ENCODE peak calls at places on chromosome X, in ten cellular contexts. One of them, this sample, is unnamed.
A peak's percentile ranks its signal among the peaks of the same experiment; 100 is the strongest.

GRCh38 chrX:41921492-41922124 is 1.7 kb downstream of the CASK start:
- DNase-seq in AG04450: no peak
- DNase-seq in MM.1S: peak; percentile 18
- DNase-seq in adipocyte: peak; percentile 76
- DNase-seq in lower leg skin: no peak
- DNase-seq in Peyer's patch: no peak
- DNase-seq in GM23338: no peak
- DNase-seq in sigmoid colon: no peak
- DNase-seq in esophagus squamous epithelium: no peak
- DNase-seq in GM12864: no peak
- DNase-seq in this sample: peak; percentile 34

GRCh38 chrX:85851418-85851817 is 195.9 kb downstream of the CHM start:
- DNase-seq in lower leg skin: no peak
- DNase-seq in AG04450: no peak
- DNase-seq in GM12864: no peak
- DNase-seq in GM23338: peak; percentile 37
- DNase-seq in Peyer's patch: no peak
- DNase-seq in sigmoid colon: no peak
- DNase-seq in adipocyte: peak; percentile 27
- DNase-seq in MM.1S: peak; percentile 27
- DNase-seq in esophagus squamous epithelium: no peak
- DNase-seq in this sample: no peak

GRCh38 chrX:154908821-154909220 is 22.7 kb downstream of the F8A1 start:
- DNase-seq in MM.1S: peak; percentile 18
- DNase-seq in AG04450: no peak
- DNase-seq in Peyer's patch: no peak
- DNase-seq in lower leg skin: no peak
- DNase-seq in esophagus squamous epithelium: no peak
- DNase-seq in GM12864: no peak
- DNase-seq in GM23338: no peak
- DNase-seq in sigmoid colon: no peak
- DNase-seq in adipocyte: no peak
- DNase-seq in this sample: no peak

GRCh38 chrX:117653396-117653795 is 463.2 kb downstream of the KLHL13 start:
- DNase-seq in GM12864: no peak
- DNase-seq in Peyer's patch: no peak
- DNase-seq in sigmoid colon: no peak
- DNase-seq in AG04450: no peak
- DNase-seq in esophagus squamous epithelium: no peak
- DNase-seq in MM.1S: no peak
- DNase-seq in lower leg skin: no peak
- DNase-seq in GM23338: no peak
- DNase-seq in adipocyte: no peak
- DNase-seq in this sample: no peak

GRCh38 chrX:9873952-9874351 is 87.7 kb downstream of the SHROOM2 start:
- DNase-seq in lower leg skin: no peak
- DNase-seq in Peyer's patch: no peak
- DNase-seq in MM.1S: peak; percentile 56
- DNase-seq in GM23338: peak; percentile 65
- DNase-seq in esophagus squamous epithelium: no peak
- DNase-seq in sigmoid colon: no peak
- DNase-seq in AG04450: no peak
- DNase-seq in GM12864: no peak
- DNase-seq in adipocyte: peak; percentile 52
- DNase-seq in this sample: no peak

GRCh38 chrX:53281321-53281822 is at the start of gene IQSEC2:
- DNase-seq in GM23338: peak; percentile 59
- DNase-seq in sigmoid colon: peak; percentile 96
- DNase-seq in AG04450: peak; percentile 29
- DNase-seq in adipocyte: peak; percentile 91
- DNase-seq in lower leg skin: peak; percentile 97
- DNase-seq in GM12864: no peak
- DNase-seq in esophagus squamous epithelium: no peak
- DNase-seq in MM.1S: no peak
- DNase-seq in Peyer's patch: peak; percentile 86
- DNase-seq in this sample: no peak

GRCh38 chrX:19389217-19389616 is 45.5 kb downstream of the PDHA1 start:
- DNase-seq in AG04450: no peak
- DNase-seq in adipocyte: no peak
- DNase-seq in GM12864: no peak
- DNase-seq in lower leg skin: peak; percentile 26
- DNase-seq in GM23338: no peak
- DNase-seq in sigmoid colon: no peak
- DNase-seq in Peyer's patch: no peak
- DNase-seq in MM.1S: no peak
- DNase-seq in esophagus squamous epithelium: no peak
- DNase-seq in this sample: no peak

GRCh38 chrX:66110112-66110511 is 53.9 kb upstream of the HEPH start:
- DNase-seq in lower leg skin: no peak
- DNase-seq in GM23338: peak; percentile 53
- DNase-seq in esophagus squamous epithelium: no peak
- DNase-seq in sigmoid colon: no peak
- DNase-seq in MM.1S: peak; percentile 53
- DNase-seq in adipocyte: peak; percentile 22
- DNase-seq in Peyer's patch: no peak
- DNase-seq in AG04450: no peak
- DNase-seq in GM12864: peak; percentile 0
- DNase-seq in this sample: no peak

GRCh38 chrX:856901-857300 is 226.3 kb downstream of the SHOX start:
- DNase-seq in GM23338: no peak
- DNase-seq in Peyer's patch: no peak
- DNase-seq in MM.1S: no peak
- DNase-seq in lower leg skin: no peak
- DNase-seq in sigmoid colon: no peak
- DNase-seq in esophagus squamous epithelium: no peak
- DNase-seq in adipocyte: no peak
- DNase-seq in GM12864: no peak
- DNase-seq in AG04450: no peak
- DNase-seq in this sample: peak; percentile 62

GRCh38 chrX:41145920-41146608 is 60.8 kb downstream of the USP9X start:
- DNase-seq in lower leg skin: no peak
- DNase-seq in adipocyte: peak; percentile 88
- DNase-seq in MM.1S: no peak
- DNase-seq in AG04450: peak; percentile 43
- DNase-seq in sigmoid colon: no peak
- DNase-seq in GM23338: no peak
- DNase-seq in Peyer's patch: no peak
- DNase-seq in GM12864: no peak
- DNase-seq in esophagus squamous epithelium: no peak
- DNase-seq in this sample: peak; percentile 59

GRCh38 chrX:132958086-132958703 is at the start of gene HS6ST2:
- DNase-seq in GM23338: peak; percentile 60
- DNase-seq in adipocyte: no peak
- DNase-seq in GM12864: no peak
- DNase-seq in AG04450: no peak
- DNase-seq in MM.1S: no peak
- DNase-seq in lower leg skin: no peak
- DNase-seq in Peyer's patch: no peak
- DNase-seq in sigmoid colon: no peak
- DNase-seq in esophagus squamous epithelium: no peak
- DNase-seq in this sample: no peak

GRCh38 chrX:126141014-126141413 is 25.1 kb downstream of the DCAF12L2 start:
- DNase-seq in adipocyte: no peak
- DNase-seq in Peyer's patch: no peak
- DNase-seq in GM23338: peak; percentile 1
- DNase-seq in AG04450: no peak
- DNase-seq in GM12864: no peak
- DNase-seq in sigmoid colon: no peak
- DNase-seq in esophagus squamous epithelium: no peak
- DNase-seq in MM.1S: no peak
- DNase-seq in lower leg skin: no peak
- DNase-seq in this sample: no peak

GRCh38 chrX:136867096-136867491 is 13.4 kb downstream of the RBMX start:
- DNase-seq in AG04450: no peak
- DNase-seq in MM.1S: no peak
- DNase-seq in GM23338: no peak
- DNase-seq in adipocyte: no peak
- DNase-seq in sigmoid colon: no peak
- DNase-seq in esophagus squamous epithelium: no peak
- DNase-seq in Peyer's patch: no peak
- DNase-seq in GM12864: no peak
- DNase-seq in lower leg skin: no peak
- DNase-seq in this sample: no peak

GRCh38 chrX:25523574-25523973 is 507.8 kb upstream of the ARX start:
- DNase-seq in adipocyte: peak; percentile 52
- DNase-seq in Peyer's patch: no peak
- DNase-seq in AG04450: no peak
- DNase-seq in GM23338: peak; percentile 62
- DNase-seq in sigmoid colon: no peak
- DNase-seq in GM12864: no peak
- DNase-seq in esophagus squamous epithelium: no peak
- DNase-seq in lower leg skin: no peak
- DNase-seq in MM.1S: no peak
- DNase-seq in this sample: peak; percentile 19

GRCh38 chrX:71195959-71196727 is 26.9 kb upstream of the GJB1 start:
- DNase-seq in esophagus squamous epithelium: no peak
- DNase-seq in sigmoid colon: no peak
- DNase-seq in GM12864: no peak
- DNase-seq in AG04450: no peak
- DNase-seq in GM23338: peak; percentile 41
- DNase-seq in adipocyte: no peak
- DNase-seq in MM.1S: no peak
- DNase-seq in lower leg skin: no peak
- DNase-seq in Peyer's patch: no peak
- DNase-seq in this sample: no peak

GRCh38 chrX:71199252-71199651 is 23.8 kb upstream of the GJB1 start:
- DNase-seq in lower leg skin: no peak
- DNase-seq in adipocyte: no peak
- DNase-seq in AG04450: no peak
- DNase-seq in MM.1S: no peak
- DNase-seq in GM12864: no peak
- DNase-seq in GM23338: no peak
- DNase-seq in sigmoid colon: no peak
- DNase-seq in Peyer's patch: no peak
- DNase-seq in esophagus squamous epithelium: no peak
- DNase-seq in this sample: no peak

GRCh38 chrX:71198066-71198465 is 25.0 kb upstream of the GJB1 start:
- DNase-seq in GM23338: no peak
- DNase-seq in GM12864: peak; percentile 51
- DNase-seq in sigmoid colon: no peak
- DNase-seq in lower leg skin: no peak
- DNase-seq in MM.1S: no peak
- DNase-seq in Peyer's patch: no peak
- DNase-seq in esophagus squamous epithelium: no peak
- DNase-seq in AG04450: no peak
- DNase-seq in adipocyte: no peak
- DNase-seq in this sample: no peak
- H3K4me3 ChIP-seq in GM23338: no peak overlapping the region
- H3K4me3 ChIP-seq in GM12864: peak overlapping the region; percentile 73
- H3K4me3 ChIP-seq in sigmoid colon: peak overlapping the region; percentile 9
- H3K4me3 ChIP-seq in lower leg skin: no peak overlapping the region
- H3K4me3 ChIP-seq in MM.1S: peak overlapping the region; percentile 47
- H3K4me3 ChIP-seq in Peyer's patch: peak overlapping the region; percentile 38
- H3K4me3 ChIP-seq in esophagus squamous epithelium: peak overlapping the region; percentile 44
- H3K4me3 ChIP-seq in AG04450: no peak overlapping the region
- H3K4me3 ChIP-seq in adipocyte: no peak overlapping the region
- H3K4me3 ChIP-seq in this sample: no peak overlapping the region

DNA sequence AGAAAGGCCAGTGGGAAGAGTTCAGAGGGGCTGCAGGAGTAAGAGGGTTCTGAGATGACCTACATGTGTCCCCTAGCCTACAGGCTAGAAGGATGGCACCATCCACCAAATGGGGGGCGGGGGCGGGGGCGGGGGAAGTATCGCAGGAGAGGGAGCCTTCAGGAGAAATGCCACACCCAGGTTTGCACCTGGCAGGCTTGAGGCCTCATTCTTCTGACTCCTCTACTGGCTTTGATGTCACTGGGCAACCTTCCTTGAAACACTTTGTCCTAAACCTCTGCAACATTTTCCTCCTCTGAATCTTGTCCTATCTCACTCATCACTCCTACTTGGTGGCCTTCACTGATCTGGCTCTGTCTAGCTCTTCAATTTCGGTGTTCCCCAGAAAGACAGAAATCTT is 24.0 kb downstream of the CD99L2 start:
- DNase-seq in AG04450: no peak
- DNase-seq in esophagus squamous epithelium: no peak
- DNase-seq in lower leg skin: no peak
- DNase-seq in sigmoid colon: no peak
- DNase-seq in Peyer's patch: no peak
- DNase-seq in GM12864: no peak
- DNase-seq in MM.1S: no peak
- DNase-seq in adipocyte: no peak
- DNase-seq in GM23338: no peak
- DNase-seq in this sample: no peak
- H3K4me3 ChIP-seq in AG04450: no peak overlapping the region
- H3K4me3 ChIP-seq in esophagus squamous epithelium: no peak overlapping the region
- H3K4me3 ChIP-seq in lower leg skin: no peak overlapping the region
- H3K4me3 ChIP-seq in sigmoid colon: no peak overlapping the region
- H3K4me3 ChIP-seq in Peyer's patch: no peak overlapping the region
- H3K4me3 ChIP-seq in GM12864: no peak overlapping the region
- H3K4me3 ChIP-seq in MM.1S: no peak overlapping the region
- H3K4me3 ChIP-seq in adipocyte: no peak overlapping the region
- H3K4me3 ChIP-seq in GM23338: no peak overlapping the region
- H3K4me3 ChIP-seq in this sample: no peak overlapping the region

DNA sequence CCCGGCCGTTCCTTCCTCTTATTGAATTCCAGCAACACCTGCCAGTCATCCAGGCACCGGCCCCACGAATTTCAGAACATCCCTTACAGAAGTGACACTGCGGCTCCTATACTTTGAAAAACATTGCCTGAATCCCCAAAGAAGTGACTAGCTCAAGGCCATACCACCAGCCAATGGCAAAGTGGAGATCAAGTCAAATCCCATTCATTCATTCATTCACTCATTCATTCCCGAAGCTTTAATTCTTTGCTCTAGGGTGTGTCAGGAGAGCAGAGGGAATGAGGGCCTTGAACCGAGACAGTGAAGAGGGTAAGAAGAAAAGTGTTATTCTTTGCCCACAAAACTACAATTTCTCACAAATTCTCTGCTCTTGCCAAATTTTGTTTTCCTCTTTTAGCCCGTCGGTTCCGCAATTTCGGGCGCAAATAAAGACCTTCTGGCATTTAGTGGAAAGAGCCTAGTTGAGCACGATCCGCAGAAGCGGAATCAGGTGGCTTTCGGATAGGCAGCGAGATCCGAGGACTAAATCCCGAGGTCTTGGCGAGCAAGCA is 825 bp upstream of the HMGB3 start:
- DNase-seq in GM23338: peak; percentile 30
- DNase-seq in MM.1S: no peak
- DNase-seq in sigmoid colon: no peak
- DNase-seq in esophagus squamous epithelium: no peak
- DNase-seq in lower leg skin: no peak
- DNase-seq in AG04450: no peak
- DNase-seq in Peyer's patch: no peak
- DNase-seq in GM12864: no peak
- DNase-seq in adipocyte: no peak
- DNase-seq in this sample: no peak
- H3K4me3 ChIP-seq in GM23338: peak overlapping the region; percentile 62
- H3K4me3 ChIP-seq in MM.1S: peak overlapping the region; percentile 69
- H3K4me3 ChIP-seq in sigmoid colon: peak overlapping the region; percentile 57
- H3K4me3 ChIP-seq in esophagus squamous epithelium: peak overlapping the region; percentile 70
- H3K4me3 ChIP-seq in lower leg skin: no peak overlapping the region
- H3K4me3 ChIP-seq in AG04450: peak overlapping the region; percentile 64
- H3K4me3 ChIP-seq in Peyer's patch: peak overlapping the region; percentile 69
- H3K4me3 ChIP-seq in GM12864: peak overlapping the region; percentile 69
- H3K4me3 ChIP-seq in adipocyte: peak overlapping the region; percentile 73
- H3K4me3 ChIP-seq in this sample: peak overlapping the region; percentile 61

DNA sequence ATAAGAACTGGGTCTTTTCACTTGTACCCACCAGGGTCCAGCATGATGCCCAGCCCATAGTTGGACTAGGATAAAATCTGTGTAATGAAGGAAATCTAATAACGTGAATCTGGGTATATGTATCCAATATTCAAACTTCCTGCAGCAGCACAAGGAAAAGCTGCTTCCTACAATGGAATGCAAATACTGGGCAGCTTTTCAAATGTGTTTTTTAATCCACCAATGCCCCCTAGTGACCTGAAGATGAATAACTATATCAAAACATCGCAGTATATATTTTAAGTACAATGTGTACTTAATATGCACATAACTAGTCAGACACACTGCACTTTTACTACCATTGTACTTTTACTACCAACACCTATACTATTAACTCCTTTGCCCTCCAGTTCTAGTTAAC is 5.3 kb downstream of the APOO start:
- DNase-seq in GM23338: peak; percentile 58
- DNase-seq in sigmoid colon: no peak
- DNase-seq in MM.1S: peak; percentile 14
- DNase-seq in Peyer's patch: no peak
- DNase-seq in lower leg skin: no peak
- DNase-seq in adipocyte: peak; percentile 80
- DNase-seq in GM12864: no peak
- DNase-seq in esophagus squamous epithelium: no peak
- DNase-seq in AG04450: no peak
- DNase-seq in this sample: no peak
- H3K4me3 ChIP-seq in GM23338: no peak overlapping the region
- H3K4me3 ChIP-seq in sigmoid colon: peak overlapping the region; percentile 26
- H3K4me3 ChIP-seq in MM.1S: no peak overlapping the region
- H3K4me3 ChIP-seq in Peyer's patch: peak overlapping the region; percentile 21
- H3K4me3 ChIP-seq in lower leg skin: no peak overlapping the region
- H3K4me3 ChIP-seq in adipocyte: peak overlapping the region; percentile 25
- H3K4me3 ChIP-seq in GM12864: no peak overlapping the region
- H3K4me3 ChIP-seq in esophagus squamous epithelium: peak overlapping the region; percentile 35
- H3K4me3 ChIP-seq in AG04450: no peak overlapping the region
- H3K4me3 ChIP-seq in this sample: no peak overlapping the region

This sample was measured in skeletal muscle cell.